ENCODE peak calls at places on chromosomes 6 and 20, in six cellular contexts. C is DND-41; K is AG20443; G is iris pigment epithelial cell; M is H9; F is stimulated activated naive B cell treated with anti-CD40 and anti-IgM and Interleukin-4, amounts not matched to agents 10 μg/mL and 1 μg/mL and 100 μg/mL, for 72 hours. N is an unnamed sample.

GRCh38 chr6:161393839-161394364 is 120.0 kb upstream of the AGPAT4 start:
- DNase-seq in C (peak; percentile 55), G (peak; percentile 93), F (peak; percentile 24), M (no peak), K (peak; percentile 86), N (peak; percentile 87)

GRCh38 chr6:129575378-129576118 is 134.4 kb downstream of the ARHGAP18 start:
- DNase-seq in G (peak; percentile 78), K (peak; percentile 62), M (no peak), C (no peak), F (no peak), N (peak; percentile 15)

GRCh38 chr6:11033825-11034224 is 10.3 kb downstream of the ELOVL2 start:
- DNase-seq in K (peak; percentile 74), F (no peak), M (no peak), C (no peak), G (peak; percentile 83), N (no peak)

GRCh38 chr20:2767768-2768631 is 32.4 kb downstream of the CPXM1 start:
- DNase-seq in F (no peak), K (peak; percentile 80), G (peak; percentile 23), M (no peak), C (no peak), N (no peak)

GRCh38 chr20:50837532-50838321 is 42.9 kb downstream of the BCAS4 start:
- DNase-seq in C (no peak), M (no peak), G (peak; percentile 79), K (peak; percentile 91), F (no peak), N (peak; percentile 33)

GRCh38 chr6:45423901-45424627 is 46.3 kb upstream of the SUPT3H start:
- DNase-seq in K (no peak), M (peak; percentile 48), C (no peak), G (no peak), F (peak; percentile 14), N (no peak)

GRCh38 chr20:25015986-25016385 is 23.4 kb upstream of the APMAP start:
- DNase-seq in M (no peak), C (no peak), F (no peak), K (no peak), G (no peak), N (no peak)

GRCh38 chr6:126804255-126805064 is 314.0 kb upstream of the RSPO3 start:
- DNase-seq in G (peak; percentile 57), K (peak; percentile 61), M (no peak), C (peak; percentile 18), F (no peak), N (peak; percentile 64)

GRCh38 chr6:169897601-169898358 is 146.4 kb downstream of the ERMARD start:
- DNase-seq in F (no peak), M (no peak), G (no peak), K (no peak), C (no peak), N (no peak)

GRCh38 chr6:148414836-148415235 is 72.2 kb downstream of the SASH1 start:
- DNase-seq in G (peak; percentile 82), M (no peak), K (peak; percentile 68), F (no peak), C (no peak), N (no peak)

GRCh38 chr20:35560105-35560511 is 18.2 kb downstream of the ERGIC3 start:
- DNase-seq in F (no peak), G (no peak), C (no peak), K (no peak), M (peak; percentile 53), N (no peak)

GRCh38 chr6:25052181-25052580 is 116.4 kb upstream of the RIPOR2 start:
- DNase-seq in C (no peak), F (no peak), G (no peak), M (no peak), K (no peak), N (no peak)

GRCh38 chr6:88455317-88455716 is 289.2 kb upstream of the CNR1 start:
- DNase-seq in M (no peak), F (no peak), G (no peak), K (no peak), C (no peak), N (peak; percentile 81)

GRCh38 chr20:219290-220115 is 7.6 kb upstream of the DEFB129 start:
- DNase-seq in F (no peak), G (peak; percentile 16), M (peak; percentile 31), K (peak; percentile 20), C (peak; percentile 7), N (peak; percentile 37)

GRCh38 chr6:135038335-135038734 is 16.3 kb downstream of the HBS1L start:
- DNase-seq in G (no peak), K (no peak), M (no peak), F (no peak), C (no peak), N (no peak)

GRCh38 chr20:58696411-58696961 is 3.9 kb downstream of the NPEPL1 start:
- DNase-seq in G (no peak), F (no peak), C (peak; percentile 6), K (no peak), M (peak; percentile 21), N (no peak)

GRCh38 chr6:44304282-44305199 is 8.6 kb downstream of the AARS2 start:
- DNase-seq in C (peak; percentile 44), G (peak; percentile 55), M (peak; percentile 77), F (peak; percentile 19), K (peak; percentile 66), N (peak; percentile 71)

GRCh38 chr6:165850434-165851019 is 187.5 kb upstream of the PDE10A start:
- DNase-seq in G (peak; percentile 46), M (peak; percentile 57), K (peak; percentile 86), C (peak; percentile 72), F (peak; percentile 18), N (peak; percentile 80)

GRCh38 chr6:65531545-65531944 is 175.5 kb downstream of the EYS start:
- DNase-seq in C (peak; percentile 24), F (no peak), K (no peak), M (no peak), G (no peak), N (no peak)

GRCh38 chr6:30447237-30447636 is 42.1 kb upstream of the HLA-E start:
- DNase-seq in F (no peak), M (peak; percentile 83), K (no peak), G (no peak), C (no peak), N (peak; percentile 3)

GRCh38 chr6:72624557-72625160 is 2.8 kb downstream of the KCNQ5 start:
- DNase-seq in M (no peak), G (no peak), F (no peak), C (no peak), K (peak; percentile 38), N (no peak)

GRCh38 chr20:11302436-11302835 is 615.3 kb upstream of the BTBD3 start:
- DNase-seq in C (no peak), K (peak; percentile 59), F (no peak), G (peak; percentile 72), M (no peak), N (no peak)

GRCh38 chr6:98929498-98930060 is 18.2 kb downstream of the FBXL4 start:
- DNase-seq in F (no peak), K (peak; percentile 18), G (no peak), C (no peak), M (no peak), N (no peak)

GRCh38 chr6:28081486-28081751 is 1.1 kb downstream of the ZNF165 start:
- DNase-seq in G (peak; percentile 2), M (no peak), K (no peak), F (peak; percentile 75), C (peak; percentile 60), N (no peak)

GRCh38 chr6:2254747-2255146 is 9.3 kb upstream of the GMDS start:
- DNase-seq in K (no peak), F (no peak), M (no peak), G (no peak), C (no peak), N (no peak)

GRCh38 chr20:29878777-29879442 is 1378.6 kb upstream of the DEFB115 start:
- DNase-seq in F (no peak), C (no peak), M (no peak), G (no peak), K (no peak), N (no peak)

GRCh38 chr6:165574220-165574619 is 88.8 kb downstream of the PDE10A start:
- DNase-seq in G (no peak), C (no peak), F (no peak), K (no peak), M (no peak), N (no peak)

GRCh38 chr20:16387661-16388060 is 185.6 kb downstream of the KIF16B start:
- DNase-seq in K (no peak), G (no peak), M (no peak), F (no peak), C (no peak), N (no peak)

GRCh38 chr6:38566295-38566694 is 73.4 kb downstream of the BTBD9 start:
- DNase-seq in F (no peak), C (no peak), G (peak; percentile 29), K (no peak), M (no peak), N (no peak)

GRCh38 chr6:30676660-30677270 is 4.0 kb upstream of the DHX16 start:
- DNase-seq in G (no peak), C (no peak), K (no peak), F (no peak), M (no peak), N (no peak)

GRCh38 chr20:25049261-25050060 is 8.5 kb downstream of the ACSS1 start:
- DNase-seq in C (no peak), K (no peak), M (no peak), F (no peak), G (no peak), N (no peak)

GRCh38 chr6:129792049-129792448 is 69.1 kb downstream of the TMEM244 start:
- DNase-seq in G (no peak), K (no peak), M (no peak), F (no peak), C (no peak), N (no peak)

GRCh38 chr6:12331951-12332749 is 42.0 kb downstream of the EDN1 start:
- DNase-seq in F (no peak), M (no peak), K (no peak), C (no peak), G (peak; percentile 38), N (no peak)

GRCh38 chr6:158567871-158568401 is 8.0 kb downstream of the TMEM181 start:
- DNase-seq in F (no peak), G (no peak), K (no peak), C (no peak), M (no peak), N (no peak)

GRCh38 chr20:57866250-57867106 is 156.7 kb upstream of the PMEPA1 start:
- DNase-seq in M (no peak), G (no peak), F (no peak), K (no peak), C (no peak), N (no peak)

GRCh38 chr6:1735239-1735803 is 125.6 kb downstream of the FOXC1 start:
- DNase-seq in C (no peak), M (no peak), K (no peak), G (no peak), F (no peak), N (peak; percentile 10)

GRCh38 chr20:50284811-50285375 is 94.3 kb downstream of the CEBPB start:
- DNase-seq in F (no peak), C (no peak), M (no peak), G (no peak), K (no peak), N (no peak)

GRCh38 chr6:14555804-14556203 is 438.2 kb downstream of the CD83 start:
- DNase-seq in G (no peak), K (no peak), F (no peak), C (no peak), M (no peak), N (no peak)

GRCh38 chr6:109717971-109718370 is 26.9 kb downstream of the FIG4 start:
- DNase-seq in F (no peak), K (no peak), G (no peak), C (no peak), M (no peak), N (no peak)

GRCh38 chr6:127022297-127022696 is 96.2 kb upstream of the RSPO3 start:
- DNase-seq in G (peak; percentile 15), M (no peak), F (no peak), K (peak; percentile 66), C (no peak), N (peak; percentile 70)